ENCODE peak calls at places on chromosomes 12 and 14, in eight cellular contexts. F, U, Q, P, N, X, B and H are unnamed samples.

GRCh38 chr12:110765144-110765543 is 22.5 kb upstream of the PPP1CC start:
- DNase-seq in F (no peak), U (no peak), Q (no peak), P (no peak), N (no peak), X (no peak), B (no peak), H (no peak)

GRCh38 chr14:81384900-81385299 is 15.2 kb downstream of the STON2 start:
- DNase-seq in F (no peak), U (no peak), Q (no peak), P (no peak), N (no peak), X (no peak), B (no peak), H (no peak)

GRCh38 chr14:28382460-28383220 is 383.9 kb upstream of the FOXG1 start:
- DNase-seq in F (no peak), U (no peak), Q (no peak), P (peak; percentile 21), N (no peak), X (no peak), B (no peak), H (no peak)

GRCh38 chr12:109768901-109769670 is 55.5 kb downstream of the FAM222A start:
- DNase-seq in F (no peak), U (no peak), Q (no peak), P (no peak), N (no peak), X (no peak), B (no peak), H (no peak)

GRCh38 chr14:70655110-70655826 is 13.6 kb downstream of the TTC9 start:
- DNase-seq in F (no peak), U (no peak), Q (peak; percentile 11), P (no peak), N (no peak), X (no peak), B (peak; percentile 88), H (no peak)

GRCh38 chr12:63900922-63901793 is 56.7 kb downstream of the SRGAP1 start:
- DNase-seq in F (no peak), U (no peak), Q (no peak), P (peak; percentile 74), N (no peak), X (no peak), B (no peak), H (no peak)

GRCh38 chr14:50225067-50225973 is 6.1 kb downstream of the SOS2 start:
- DNase-seq in F (no peak), U (peak; percentile 40), Q (no peak), P (no peak), N (no peak), X (peak; percentile 87), B (no peak), H (no peak)

GRCh38 chr12:42625611-42626010 is 36.1 kb upstream of the PRICKLE1 start:
- DNase-seq in F (no peak), U (peak; percentile 58), Q (no peak), P (no peak), N (no peak), X (no peak), B (no peak), H (no peak)

GRCh38 chr14:96380735-96381134 is 11.2 kb upstream of the AK7 start:
- DNase-seq in F (no peak), U (no peak), Q (no peak), P (no peak), N (no peak), X (no peak), B (peak; percentile 62), H (no peak)

GRCh38 chr14:38210168-38210567 is 2.5 kb downstream of the SSTR1 start:
- DNase-seq in F (no peak), U (no peak), Q (no peak), P (no peak), N (no peak), X (peak; percentile 86), B (no peak), H (no peak)

GRCh38 chr12:46187023-46187422 is 81.8 kb downstream of the SLC38A1 start:
- DNase-seq in F (no peak), U (no peak), Q (no peak), P (no peak), N (no peak), X (peak; percentile 93), B (no peak), H (no peak)

GRCh38 chr12:15011162-15011561 is 38.3 kb downstream of the PDE6H start:
- DNase-seq in F (no peak), U (no peak), Q (no peak), P (no peak), N (no peak), X (no peak), B (no peak), H (no peak)

GRCh38 chr12:85155791-85156190 is 119.6 kb downstream of the LRRIQ1 start:
- DNase-seq in F (no peak), U (no peak), Q (no peak), P (no peak), N (peak; percentile 31), X (no peak), B (no peak), H (no peak)

GRCh38 chr12:92928431-92928961 is 599 bp downstream of the EEA1 start:
- DNase-seq in F (peak; percentile 45), U (peak; percentile 32), Q (no peak), P (peak; percentile 13), N (no peak), X (no peak), B (no peak), H (no peak)

GRCh38 chr12:66449531-66449930 is 147.2 kb downstream of the HELB start:
- DNase-seq in F (no peak), U (no peak), Q (no peak), P (no peak), N (no peak), X (no peak), B (no peak), H (no peak)

GRCh38 chr14:104118006-104118844 is 20.2 kb upstream of the KIF26A start:
- DNase-seq in F (no peak), U (no peak), Q (no peak), P (no peak), N (no peak), X (no peak), B (no peak), H (no peak)

GRCh38 chr12:56221233-56221756 is 427 bp downstream of the RNF41 start:
- DNase-seq in F (peak; percentile 71), U (peak; percentile 56), Q (no peak), P (peak; percentile 87), N (no peak), X (peak; percentile 73), B (no peak), H (peak; percentile 59)

GRCh38 chr14:68547305-68548193 is 245.3 kb downstream of the ZFP36L1 start:
- DNase-seq in F (peak; percentile 87), U (peak; percentile 67), Q (no peak), P (peak; percentile 79), N (peak; percentile 85), X (peak; percentile 93), B (no peak), H (peak; percentile 40)
- TF ChIP-seq POLR2A in F (peak; percentile 43), U (no peak), Q (peak; percentile 45), P (no peak), N (no peak), X (peak; percentile 68), B (no peak), H (no peak)

GRCh38 chr12:34215893-34216285 is 193.6 kb downstream of the ALG10 start:
- DNase-seq in F (no peak), U (no peak), Q (no peak), P (no peak), N (no peak), X (no peak), B (no peak), H (no peak)

GRCh38 chr12:34219046-34219770 is 196.9 kb downstream of the ALG10 start:
- DNase-seq in F (no peak), U (no peak), Q (no peak), P (no peak), N (no peak), X (peak; percentile 5), B (no peak), H (no peak)

GRCh38 chr12:34215213-34215892 is 193.1 kb downstream of the ALG10 start:
- DNase-seq in F (no peak), U (no peak), Q (no peak), P (no peak), N (no peak), X (no peak), B (no peak), H (no peak)

GRCh38 chr12:34217660-34218059 is 195.4 kb downstream of the ALG10 start:
- DNase-seq in F (no peak), U (no peak), Q (no peak), P (no peak), N (no peak), X (no peak), B (no peak), H (no peak)

GRCh38 chr12:34218193-34219045 is 196.1 kb downstream of the ALG10 start:
- DNase-seq in F (peak; percentile 54), U (peak; percentile 91), Q (no peak), P (peak; percentile 33), N (peak; percentile 52), X (peak; percentile 34), B (peak; percentile 1), H (peak; percentile 42)
- TF ChIP-seq POLR2A in F (no peak), U (no peak), Q (no peak), P (no peak), N (no peak), X (no peak), B (no peak), H (no peak)

GRCh38 chr14:56120091-56120632 is 2.0 kb downstream of the PELI2 start:
- DNase-seq in F (peak; percentile 28), U (peak; percentile 41), Q (no peak), P (no peak), N (no peak), X (peak; percentile 46), B (no peak), H (no peak)
- TF ChIP-seq POLR2A in F (no peak), U (no peak), Q (no peak), P (no peak), N (no peak), X (no peak), B (no peak), H (no peak)

DNA sequence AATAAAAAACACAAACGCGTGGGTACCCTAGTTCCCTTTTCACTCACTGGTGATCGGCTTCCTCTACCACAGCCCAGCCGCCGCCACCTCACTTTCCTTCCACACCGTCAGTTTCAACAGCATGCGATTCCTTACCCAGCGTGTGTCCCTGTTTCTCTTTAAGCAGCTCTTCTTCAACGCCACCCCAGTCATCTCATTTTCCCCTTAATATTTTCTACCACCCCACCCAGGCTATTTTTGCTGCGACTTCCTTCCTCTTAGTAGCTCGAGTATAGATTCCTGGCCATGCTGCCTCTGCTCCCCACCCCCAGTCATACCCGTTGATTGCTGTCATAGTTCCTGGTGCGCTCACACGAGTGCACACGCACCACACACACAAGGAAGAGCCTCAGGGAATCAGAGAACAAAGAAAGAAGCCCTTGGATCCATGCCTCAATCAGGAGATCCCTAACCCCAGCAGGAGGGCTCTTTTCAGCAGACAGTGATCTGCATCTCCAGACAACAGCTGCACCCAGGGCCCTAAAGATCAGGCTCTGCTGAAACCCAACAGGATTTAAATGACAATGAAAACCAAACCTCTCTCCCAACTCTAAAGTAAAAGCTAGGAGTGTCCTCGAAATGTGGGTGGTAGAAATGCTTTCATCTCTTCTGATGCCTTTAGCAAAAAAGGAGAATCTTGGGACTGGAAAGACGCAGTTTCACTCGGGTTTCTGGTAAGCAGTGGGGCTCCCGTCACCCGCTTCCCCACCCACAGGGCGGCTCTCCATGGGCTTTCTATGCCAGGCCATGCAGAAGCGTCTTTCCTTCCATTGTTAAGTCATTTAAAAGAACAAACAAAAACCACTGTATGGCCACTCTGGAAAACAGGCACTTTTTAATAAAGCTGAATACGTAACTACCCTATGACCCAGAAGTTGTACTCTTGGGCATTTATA is 23.8 kb downstream of the VPS37B start:
- DNase-seq in F (no peak), U (peak; percentile 70), Q (no peak), P (no peak), N (no peak), X (peak; percentile 88), B (peak; percentile 52), H (no peak)
- TF ChIP-seq POLR2A in F (no peak), U (no peak), Q (no peak), P (no peak), N (no peak), X (no peak), B (peak; percentile 17), H (no peak)

GRCh38 chr12:113418213-113418879 is 3.8 kb upstream of the SDSL start:
- DNase-seq in F (peak; percentile 68), U (peak; percentile 22), Q (no peak), P (no peak), N (no peak), X (peak; percentile 4), B (no peak), H (no peak)
- TF ChIP-seq POLR2A in F (no peak), U (no peak), Q (no peak), P (no peak), N (no peak), X (no peak), B (no peak), H (no peak)